ENCODE peak calls at places on chromosomes 6 and 20, in four cellular contexts. B is left lung, J is tibial artery, K is GM23338. T is an unnamed sample. For H3K4me1, the result is how much of the 10 kb centered on the place peaks cover.

GRCh38 chr6:76984572-76984971 is 478.7 kb downstream of the HTR1B start:
- DNase-seq in B (no peak), J (no peak), K (no peak), T (no peak)

GRCh38 chr6:148179786-148180185 is 162.9 kb upstream of the SASH1 start:
- DNase-seq in B (no peak), J (no peak), K (peak), T (no peak)

GRCh38 chr6:99412065-99412464 is 13.0 kb downstream of the PNISR start:
- DNase-seq in B (no peak), J (no peak), K (no peak), T (no peak)

GRCh38 chr6:12148317-12148801 is 136.2 kb downstream of the HIVEP1 start:
- DNase-seq in B (no peak), J (no peak), K (no peak), T (no peak)

GRCh38 chr6:127515234-127515793 is 3.8 kb downstream of the MTCL3 start:
- DNase-seq in B (no peak), J (no peak), K (peak), T (peak)

GRCh38 chr20:56630086-56630493 is 984 bp downstream of the TFAP2C start:
- DNase-seq in B (peak), J (no peak), K (peak), T (peak)

GRCh38 chr6:99031957-99032356 is 84.2 kb upstream of the FBXL4 start:
- DNase-seq in B (no peak), J (no peak), K (no peak), T (no peak)

GRCh38 chr6:140661691-140662090 is 1287.2 kb upstream of the CITED2 start:
- DNase-seq in B (no peak), J (no peak), K (no peak), T (no peak)

GRCh38 chr6:129709909-129710721 is at the start of gene ARHGAP18:
- DNase-seq in B (peak), J (peak), K (peak), T (peak)

DNA sequence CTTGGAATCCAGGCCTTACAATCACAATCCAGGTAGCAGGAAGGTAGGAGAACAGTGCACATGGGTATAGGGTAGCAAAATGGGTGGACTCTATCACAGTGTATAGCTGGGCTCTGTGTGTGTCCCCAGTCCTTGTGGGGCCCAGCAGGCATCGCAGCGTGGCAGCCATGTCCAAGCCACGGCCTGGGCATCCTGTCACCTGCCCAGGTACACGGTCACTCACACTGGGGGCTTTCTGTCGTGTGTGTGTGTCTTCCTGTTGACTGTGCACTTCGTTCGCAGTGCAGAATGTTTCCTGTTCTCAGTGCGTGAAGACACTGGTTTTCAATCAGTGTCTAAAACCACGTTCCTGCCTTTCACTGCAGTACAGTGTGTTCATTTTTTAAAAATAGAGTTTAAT is 523.2 kb upstream of the JARID2 start:
- DNase-seq in B (no peak), J (no peak), K (no peak), T (no peak)
- H3K4me1 ChIP-seq in B (under half), J (under half), K (under half), T (under half)

DNA sequence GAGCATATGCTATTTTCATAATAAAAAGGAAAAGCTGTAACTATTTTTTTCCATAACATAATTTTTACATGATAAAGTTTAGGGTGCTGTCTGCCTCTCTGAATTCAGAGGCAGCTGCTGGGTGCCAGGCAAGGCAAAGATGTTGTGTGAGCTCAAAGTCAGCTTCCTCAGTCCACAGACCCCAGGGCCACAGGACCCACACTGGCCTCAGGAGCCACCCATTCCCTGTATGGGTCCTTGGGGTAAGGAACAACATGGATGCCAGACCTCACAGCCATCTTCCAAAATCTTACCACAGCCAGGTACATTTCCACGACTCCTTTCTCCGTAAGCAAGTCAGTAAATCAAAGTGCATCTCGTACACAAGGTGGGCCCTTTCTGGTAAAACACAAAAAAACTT is 16.4 kb upstream of the MAFB start:
- DNase-seq in B (no peak), J (no peak), K (no peak), T (no peak)
- H3K27ac ChIP-seq in B (no peak), J (no peak), K (no peak), T (no peak)

GRCh38 chr20:51362254-51362653 is 180.3 kb downstream of the NFATC2 start:
- DNase-seq in B (no peak), J (no peak), K (no peak), T (no peak)
- H3K4me1 ChIP-seq in B (under half), J (under half), K (under half), T (under half)

DNA sequence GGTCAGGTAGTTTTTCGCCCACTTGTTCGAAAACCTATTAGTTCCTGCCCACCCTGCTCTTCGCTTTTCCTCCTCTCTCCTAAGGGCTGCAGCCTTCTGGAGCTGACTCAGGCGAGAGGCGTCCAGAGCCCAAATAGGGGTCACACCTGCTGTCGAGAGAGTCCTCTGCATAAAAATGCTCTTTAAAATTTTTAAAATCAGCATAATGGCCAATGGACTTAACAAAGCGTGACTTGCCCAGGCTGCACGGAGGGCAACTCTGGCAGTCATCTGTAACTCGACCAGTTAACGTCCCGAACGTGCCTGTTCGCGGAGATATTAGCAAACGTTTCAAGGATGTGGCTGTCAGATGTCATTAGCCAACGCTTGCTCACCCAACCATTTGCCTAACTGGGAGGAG is 32.2 kb downstream of the TFAP2B start:
- DNase-seq in B (no peak), J (no peak), K (no peak), T (no peak)
- H3K27ac ChIP-seq in B (no peak), J (no peak), K (no peak), T (no peak)

GRCh38 chr6:156848533-156848932 is 71.4 kb downstream of the ARID1B start:
- DNase-seq in B (no peak), J (no peak), K (no peak), T (no peak)
- H3K4me1 ChIP-seq in B (half or more), J (half or more), K (half or more), T (under half)

DNA sequence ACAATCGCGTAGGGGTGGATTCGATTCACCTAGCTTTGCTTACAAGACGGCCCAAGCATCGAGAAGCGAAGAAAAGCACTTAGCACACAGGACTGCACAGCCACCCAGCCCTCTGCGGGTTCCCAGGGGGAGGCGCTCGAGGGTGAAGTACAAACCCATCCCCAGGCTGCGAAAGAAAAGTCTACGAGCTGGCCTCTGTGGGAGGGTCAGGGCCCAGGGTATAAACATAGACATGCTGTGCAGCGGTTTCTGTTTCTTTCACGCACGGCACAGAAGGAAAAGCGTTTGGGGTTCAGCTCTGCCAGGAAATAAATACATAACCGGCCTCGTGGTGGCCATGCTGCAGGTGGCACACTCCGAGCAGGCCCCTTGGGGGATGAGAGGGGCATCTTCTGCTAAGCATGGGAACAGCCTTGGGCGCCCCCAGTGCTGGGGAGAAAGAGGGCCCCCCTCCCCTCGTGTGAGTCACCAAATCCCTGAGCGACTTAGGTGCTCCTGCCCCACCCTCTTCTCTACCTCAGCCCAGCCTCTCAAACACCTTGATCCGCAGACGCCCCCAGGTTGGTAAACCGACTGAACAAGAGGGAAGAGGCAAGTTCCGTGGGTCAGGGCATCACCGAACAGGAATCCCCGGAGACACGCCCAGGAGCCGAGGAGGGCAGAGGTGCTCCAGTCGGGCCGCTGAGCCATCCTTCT is 91.6 kb upstream of the RIPOR2 start:
- DNase-seq in B (peak), J (no peak), K (peak), T (no peak)
- H3K27ac ChIP-seq in B (peak), J (no peak), K (peak), T (no peak)

GRCh38 chr6:142374090-142374783 is 72.4 kb downstream of the ADGRG6 start:
- DNase-seq in B (no peak), J (no peak), K (peak), T (no peak)
- H3K4me1 ChIP-seq in B (under half), J (under half), K (under half), T (under half)

GRCh38 chr6:54086439-54086838 is 24.8 kb upstream of the MLIP start:
- DNase-seq in B (no peak), J (no peak), K (no peak), T (no peak)

GRCh38 chr6:54084234-54084633 is 27.0 kb upstream of the MLIP start:
- DNase-seq in B (no peak), J (no peak), K (no peak), T (no peak)

GRCh38 chr6:54083301-54083700 is 27.9 kb upstream of the MLIP start:
- DNase-seq in B (no peak), J (no peak), K (no peak), T (no peak)

GRCh38 chr6:54085526-54085925 is 25.7 kb upstream of the MLIP start:
- DNase-seq in B (no peak), J (no peak), K (no peak), T (no peak)

DNA sequence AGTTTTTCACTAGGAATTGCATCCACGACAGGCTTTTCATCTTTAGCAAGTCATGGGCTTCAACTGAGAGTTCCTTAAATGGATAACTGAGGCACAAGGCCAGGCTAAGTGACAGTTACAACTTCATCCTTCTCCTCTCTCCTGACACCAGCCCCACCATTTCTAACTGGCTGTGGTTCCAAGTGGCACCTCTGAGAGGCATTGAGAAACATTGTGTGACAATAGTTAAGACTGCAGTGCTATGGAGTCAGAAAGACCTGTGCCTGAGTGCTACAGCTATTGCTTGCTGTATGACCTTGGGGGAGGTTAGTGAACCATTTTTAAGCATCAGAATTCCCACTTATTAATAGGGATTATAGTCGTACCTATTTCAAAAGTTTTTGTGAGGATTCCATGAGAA is 26.2 kb upstream of the MLIP start:
- DNase-seq in B (no peak), J (no peak), K (no peak), T (no peak)
- H3K27ac ChIP-seq in B (no peak), J (no peak), K (no peak), T (no peak)

GRCh38 chr6:37265876-37266275 is 7.9 kb upstream of the TMEM217 start:
- DNase-seq in B (no peak), J (no peak), K (peak), T (no peak)

GRCh38 chr6:37260063-37260843 is 2.3 kb upstream of the TMEM217 start:
- DNase-seq in B (no peak), J (no peak), K (no peak), T (no peak)

GRCh38 chr6:37265031-37265430 is 7.1 kb upstream of the TMEM217 start:
- DNase-seq in B (no peak), J (no peak), K (no peak), T (no peak)

GRCh38 chr6:37261198-37261597 is 3.3 kb upstream of the TMEM217 start:
- DNase-seq in B (no peak), J (no peak), K (no peak), T (no peak)

GRCh38 chr6:37262446-37263026 is 4.6 kb upstream of the TMEM217 start:
- DNase-seq in B (no peak), J (no peak), K (no peak), T (no peak)
- H3K4me1 ChIP-seq in B (under half), J (under half), K (under half), T (under half)

T was measured in body of pancreas.